ENCODE peak calls at places on chromosomes 2 and 18, in five cellular contexts. One of them, this sample, is unnamed. For H3K4me1, the result is how much of the 10 kb centered on the place peaks cover.

GRCh38 chr18:43077510-43078290 is 37.8 kb downstream of the RIT2 start:
- DNase-seq in CD8-positive, alpha-beta T cell: no peak
- DNase-seq in H9: no peak
- DNase-seq in fibroblast of lung: no peak
- DNase-seq in hepatocyte: no peak
- DNase-seq in this sample: no peak

GRCh38 chr2:181887056-181887455 is 4.5 kb upstream of the ITPRID2 start:
- DNase-seq in hepatocyte: no peak
- DNase-seq in H9: no peak
- DNase-seq in fibroblast of lung: no peak
- DNase-seq in CD8-positive, alpha-beta T cell: no peak
- DNase-seq in this sample: no peak

GRCh38 chr2:150125708-150126107 is 361.8 kb downstream of the RND3 start:
- DNase-seq in CD8-positive, alpha-beta T cell: no peak
- DNase-seq in hepatocyte: peak
- DNase-seq in H9: no peak
- DNase-seq in fibroblast of lung: peak
- DNase-seq in this sample: peak

GRCh38 chr2:221569342-221570278 is 2.5 kb downstream of the EPHA4 start:
- DNase-seq in CD8-positive, alpha-beta T cell: no peak
- DNase-seq in fibroblast of lung: no peak
- DNase-seq in H9: peak
- DNase-seq in hepatocyte: no peak
- DNase-seq in this sample: no peak

GRCh38 chr2:120912101-120912985 is 176.7 kb downstream of the GLI2 start:
- DNase-seq in hepatocyte: peak
- DNase-seq in fibroblast of lung: peak
- DNase-seq in CD8-positive, alpha-beta T cell: no peak
- DNase-seq in H9: no peak
- DNase-seq in this sample: no peak

GRCh38 chr2:88055049-88055435 is 541 bp downstream of the KRCC1 start:
- DNase-seq in CD8-positive, alpha-beta T cell: no peak
- DNase-seq in hepatocyte: peak
- DNase-seq in fibroblast of lung: peak
- DNase-seq in H9: no peak
- DNase-seq in this sample: no peak

GRCh38 chr18:47254341-47254939 is 3.0 kb upstream of the SKOR2 start:
- DNase-seq in CD8-positive, alpha-beta T cell: peak
- DNase-seq in hepatocyte: peak
- DNase-seq in H9: peak
- DNase-seq in fibroblast of lung: peak
- DNase-seq in this sample: no peak

GRCh38 chr2:189191766-189192165 is 12.2 kb upstream of the COL5A2 start:
- DNase-seq in hepatocyte: no peak
- DNase-seq in fibroblast of lung: peak
- DNase-seq in H9: no peak
- DNase-seq in CD8-positive, alpha-beta T cell: no peak
- DNase-seq in this sample: no peak

GRCh38 chr2:17759805-17760204 is 5.9 kb downstream of the GEN1 start:
- DNase-seq in CD8-positive, alpha-beta T cell: no peak
- DNase-seq in H9: no peak
- DNase-seq in hepatocyte: no peak
- DNase-seq in fibroblast of lung: peak
- DNase-seq in this sample: no peak

GRCh38 chr2:98308532-98308931 is 37.7 kb upstream of the CNGA3 start:
- DNase-seq in CD8-positive, alpha-beta T cell: no peak
- DNase-seq in fibroblast of lung: no peak
- DNase-seq in hepatocyte: no peak
- DNase-seq in H9: no peak
- DNase-seq in this sample: no peak

GRCh38 chr18:31427010-31427409 is 20.5 kb upstream of the DSG3 start:
- DNase-seq in CD8-positive, alpha-beta T cell: no peak
- DNase-seq in hepatocyte: no peak
- DNase-seq in fibroblast of lung: no peak
- DNase-seq in H9: no peak
- DNase-seq in this sample: no peak

GRCh38 chr2:176562359-176563043 is 293.3 kb downstream of the MTX2 start:
- DNase-seq in hepatocyte: no peak
- DNase-seq in CD8-positive, alpha-beta T cell: no peak
- DNase-seq in fibroblast of lung: peak
- DNase-seq in H9: no peak
- DNase-seq in this sample: no peak

GRCh38 chr2:197606180-197606579 is 69.2 kb downstream of the RFTN2 start:
- DNase-seq in CD8-positive, alpha-beta T cell: no peak
- DNase-seq in fibroblast of lung: no peak
- DNase-seq in hepatocyte: no peak
- DNase-seq in H9: no peak
- DNase-seq in this sample: no peak

GRCh38 chr2:221133941-221134340 is 438.2 kb downstream of the EPHA4 start:
- DNase-seq in hepatocyte: no peak
- DNase-seq in CD8-positive, alpha-beta T cell: no peak
- DNase-seq in H9: no peak
- DNase-seq in fibroblast of lung: no peak
- DNase-seq in this sample: no peak

GRCh38 chr2:219886615-219887014 is 259.2 kb downstream of the SLC4A3 start:
- DNase-seq in hepatocyte: no peak
- DNase-seq in CD8-positive, alpha-beta T cell: no peak
- DNase-seq in fibroblast of lung: no peak
- DNase-seq in H9: peak
- DNase-seq in this sample: no peak

GRCh38 chr18:59902180-59902992 is 2.6 kb downstream of the PMAIP1 start:
- DNase-seq in fibroblast of lung: peak
- DNase-seq in hepatocyte: no peak
- DNase-seq in H9: no peak
- DNase-seq in CD8-positive, alpha-beta T cell: no peak
- DNase-seq in this sample: no peak

GRCh38 chr2:179124282-179124681 is 74.3 kb upstream of the CCDC141 start:
- DNase-seq in H9: no peak
- DNase-seq in hepatocyte: no peak
- DNase-seq in CD8-positive, alpha-beta T cell: no peak
- DNase-seq in fibroblast of lung: no peak
- DNase-seq in this sample: no peak

GRCh38 chr2:3626118-3626816 is 31.4 kb downstream of the COLEC11 start:
- DNase-seq in fibroblast of lung: peak
- DNase-seq in CD8-positive, alpha-beta T cell: no peak
- DNase-seq in hepatocyte: no peak
- DNase-seq in H9: peak
- DNase-seq in this sample: no peak

GRCh38 chr2:170076189-170076588 is 101.8 kb upstream of the MYO3B start:
- DNase-seq in fibroblast of lung: no peak
- DNase-seq in hepatocyte: no peak
- DNase-seq in CD8-positive, alpha-beta T cell: no peak
- DNase-seq in H9: no peak
- DNase-seq in this sample: no peak

GRCh38 chr2:66555511-66556324 is 120.8 kb downstream of the MEIS1 start:
- DNase-seq in CD8-positive, alpha-beta T cell: no peak
- DNase-seq in hepatocyte: no peak
- DNase-seq in fibroblast of lung: peak
- DNase-seq in H9: no peak
- DNase-seq in this sample: no peak

GRCh38 chr18:9898792-9899549 is 13.2 kb downstream of the TXNDC2 start:
- DNase-seq in fibroblast of lung: no peak
- DNase-seq in CD8-positive, alpha-beta T cell: no peak
- DNase-seq in hepatocyte: peak
- DNase-seq in H9: no peak
- DNase-seq in this sample: no peak
- H3K27ac ChIP-seq in fibroblast of lung: no peak
- H3K27ac ChIP-seq in CD8-positive, alpha-beta T cell: no peak
- H3K27ac ChIP-seq in hepatocyte: peak
- H3K27ac ChIP-seq in H9: no peak
- H3K27ac ChIP-seq in this sample: no peak

GRCh38 chr18:28357785-28358401 is 181.0 kb upstream of the CDH2 start:
- DNase-seq in H9: peak
- DNase-seq in hepatocyte: no peak
- DNase-seq in fibroblast of lung: no peak
- DNase-seq in CD8-positive, alpha-beta T cell: no peak
- DNase-seq in this sample: no peak
- TF ChIP-seq CTCF in H9: peak
- TF ChIP-seq CTCF in hepatocyte: no peak
- TF ChIP-seq CTCF in fibroblast of lung: no peak
- TF ChIP-seq CTCF in CD8-positive, alpha-beta T cell: no peak
- TF ChIP-seq CTCF in this sample: no peak

GRCh38 chr2:127648321-127648720 is 2.4 kb downstream of the GPR17 start:
- DNase-seq in CD8-positive, alpha-beta T cell: no peak
- DNase-seq in fibroblast of lung: no peak
- DNase-seq in hepatocyte: no peak
- DNase-seq in H9: no peak
- DNase-seq in this sample: peak

GRCh38 chr2:127645395-127646291 is at the start of gene GPR17:
- DNase-seq in H9: no peak
- DNase-seq in fibroblast of lung: no peak
- DNase-seq in hepatocyte: peak
- DNase-seq in CD8-positive, alpha-beta T cell: no peak
- DNase-seq in this sample: no peak

GRCh38 chr2:127646487-127647241 is 711 bp downstream of the GPR17 start:
- DNase-seq in fibroblast of lung: no peak
- DNase-seq in CD8-positive, alpha-beta T cell: no peak
- DNase-seq in hepatocyte: no peak
- DNase-seq in H9: no peak
- DNase-seq in this sample: no peak

GRCh38 chr2:127649100-127649611 is 3.2 kb downstream of the GPR17 start:
- DNase-seq in CD8-positive, alpha-beta T cell: no peak
- DNase-seq in fibroblast of lung: no peak
- DNase-seq in H9: no peak
- DNase-seq in hepatocyte: no peak
- DNase-seq in this sample: peak

DNA sequence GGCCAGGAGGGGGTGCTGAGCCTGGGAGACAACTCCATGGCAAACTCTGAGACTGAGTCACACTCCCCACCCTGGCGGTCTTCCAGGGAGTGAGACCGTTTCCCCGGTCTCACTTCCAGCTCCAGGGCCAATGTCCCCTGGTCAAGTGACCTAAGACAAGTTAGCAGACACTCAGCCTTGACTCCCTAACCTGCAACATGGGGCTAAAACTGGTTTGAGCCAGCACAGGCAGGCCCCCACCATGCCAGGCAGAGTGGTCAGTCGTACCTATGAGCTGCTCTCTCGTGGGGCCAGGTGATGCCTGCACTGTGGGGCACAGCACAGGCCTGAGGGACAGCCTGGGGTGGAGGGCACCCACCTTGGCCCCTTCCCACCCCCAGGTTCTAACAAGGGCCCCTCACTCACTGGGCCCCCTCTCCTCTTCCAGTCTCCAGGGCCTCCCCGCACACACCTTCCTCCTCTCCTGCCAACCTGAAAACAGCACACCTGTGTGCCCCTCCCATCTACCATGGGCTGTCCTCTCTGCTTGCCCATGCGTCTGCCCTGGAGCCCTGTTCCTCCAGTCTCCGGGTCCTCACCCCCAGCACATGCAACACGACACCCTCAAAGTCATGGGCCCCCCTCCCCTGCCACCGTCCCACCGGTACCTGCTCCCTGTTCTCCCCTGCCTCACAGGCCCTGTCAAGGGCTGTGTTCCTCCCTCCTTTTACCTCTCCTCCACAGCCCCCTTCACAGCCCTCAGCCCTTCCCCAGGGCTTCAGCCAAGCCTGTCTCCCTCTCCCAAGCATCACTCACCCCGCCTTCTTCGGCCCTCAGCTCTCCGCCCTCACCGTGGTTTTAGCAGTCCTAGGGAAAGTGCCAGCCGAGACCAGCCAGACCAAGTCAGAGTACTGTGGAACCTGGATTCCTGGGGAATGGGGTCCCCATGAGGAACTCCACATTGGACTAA is 1.6 kb downstream of the GPR17 start:
- DNase-seq in H9: no peak
- DNase-seq in hepatocyte: no peak
- DNase-seq in CD8-positive, alpha-beta T cell: no peak
- DNase-seq in fibroblast of lung: no peak
- DNase-seq in this sample: peak
- H3K4me1 ChIP-seq in H9: under half
- H3K4me1 ChIP-seq in hepatocyte: under half
- H3K4me1 ChIP-seq in CD8-positive, alpha-beta T cell: under half
- H3K4me1 ChIP-seq in fibroblast of lung: under half
- H3K4me1 ChIP-seq in this sample: under half

DNA sequence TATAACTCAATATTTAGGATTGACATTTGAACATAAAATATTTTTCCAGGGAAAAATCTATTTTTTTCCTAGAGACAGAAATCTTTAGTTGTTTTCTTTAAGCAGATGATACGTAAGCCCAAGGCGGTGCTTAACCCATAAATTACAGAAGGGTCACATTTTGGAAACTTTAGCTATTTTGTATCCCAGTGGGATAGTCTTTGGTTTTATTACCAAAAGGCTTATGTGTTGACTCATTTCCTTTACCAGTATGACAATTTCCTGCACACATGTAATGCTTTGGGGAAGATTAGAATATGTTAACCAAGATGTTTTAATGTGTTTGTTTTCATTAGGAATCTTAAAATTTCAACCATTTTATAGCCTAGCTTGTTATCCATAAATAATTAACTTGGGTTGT is 24.8 kb downstream of the DYNC1I2 start:
- DNase-seq in hepatocyte: no peak
- DNase-seq in CD8-positive, alpha-beta T cell: no peak
- DNase-seq in H9: no peak
- DNase-seq in fibroblast of lung: peak
- DNase-seq in this sample: no peak
- H3K27ac ChIP-seq in hepatocyte: no peak
- H3K27ac ChIP-seq in CD8-positive, alpha-beta T cell: no peak
- H3K27ac ChIP-seq in H9: no peak
- H3K27ac ChIP-seq in fibroblast of lung: peak
- H3K27ac ChIP-seq in this sample: no peak

DNA sequence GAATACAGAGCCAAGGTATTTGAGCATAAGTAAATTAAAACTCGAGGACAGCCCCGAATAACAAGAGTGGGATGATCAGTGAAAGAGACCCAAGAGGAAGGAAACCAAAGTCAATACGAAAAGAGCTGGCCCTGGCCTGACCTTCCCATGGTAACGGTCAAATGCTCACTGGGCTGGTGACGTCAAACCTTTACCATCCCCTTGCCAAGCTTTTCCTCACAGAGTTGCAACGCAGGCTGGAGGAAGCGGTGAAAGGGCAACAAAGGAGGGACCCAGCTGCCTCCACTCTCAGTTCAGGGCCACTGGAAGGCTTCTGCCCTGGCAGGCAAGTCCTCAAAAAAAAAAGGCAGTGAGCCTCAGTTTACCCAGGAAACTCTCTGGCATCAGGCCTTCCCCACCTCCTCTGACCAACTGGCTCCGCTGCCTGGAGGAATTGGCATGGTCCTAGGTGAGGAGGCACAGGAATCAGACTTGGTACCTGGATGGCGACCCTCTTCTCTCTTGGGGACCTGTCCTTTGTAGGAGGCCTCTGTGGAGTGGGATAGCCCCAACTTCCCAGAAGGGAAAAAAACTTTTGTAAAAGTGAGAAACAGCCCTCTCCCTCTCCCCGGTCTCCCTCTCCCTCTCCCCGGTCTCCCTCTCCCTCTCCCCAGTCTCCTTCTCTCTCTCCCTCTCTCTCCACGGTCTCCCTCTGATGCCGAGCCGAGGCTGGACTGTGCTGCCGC is 212.4 kb downstream of the ANAPC1 start:
- DNase-seq in H9: no peak
- DNase-seq in CD8-positive, alpha-beta T cell: no peak
- DNase-seq in fibroblast of lung: peak
- DNase-seq in hepatocyte: no peak
- DNase-seq in this sample: peak
- TF ChIP-seq CTCF in H9: no peak
- TF ChIP-seq CTCF in CD8-positive, alpha-beta T cell: no peak
- TF ChIP-seq CTCF in fibroblast of lung: no peak
- TF ChIP-seq CTCF in hepatocyte: no peak
- TF ChIP-seq CTCF in this sample: no peak

This sample was measured in right lobe of liver.